ENCODE peak calls at places on chromosome 1, in four cellular contexts. One of them, this sample, is unnamed.

GRCh38 chr1:3074800-3075199 is 5.8 kb downstream of the PRDM16 start:
- DNase-seq in K562: no peak
- DNase-seq in GM12878: no peak
- DNase-seq in H1: no peak
- DNase-seq in this sample: no peak

GRCh38 chr1:212161231-212161781 is 123.9 kb upstream of the PPP2R5A start:
- DNase-seq in K562: peak
- DNase-seq in H1: no peak
- DNase-seq in GM12878: peak
- DNase-seq in this sample: no peak

GRCh38 chr1:65207317-65207716 is 59.3 kb downstream of the AK4 start:
- DNase-seq in H1: no peak
- DNase-seq in K562: no peak
- DNase-seq in GM12878: no peak
- DNase-seq in this sample: no peak

GRCh38 chr1:71074681-71075080 is 6.2 kb downstream of the ZRANB2 start:
- DNase-seq in K562: no peak
- DNase-seq in H1: no peak
- DNase-seq in GM12878: no peak
- DNase-seq in this sample: no peak

GRCh38 chr1:21703318-21703963 is 34.3 kb upstream of the RAP1GAP start:
- DNase-seq in H1: no peak
- DNase-seq in GM12878: no peak
- DNase-seq in K562: peak
- DNase-seq in this sample: peak

GRCh38 chr1:207004931-207005830 is 27.4 kb downstream of the C1orf116 start:
- DNase-seq in K562: peak
- DNase-seq in H1: no peak
- DNase-seq in GM12878: peak
- DNase-seq in this sample: peak

GRCh38 chr1:61230523-61230922 is 148.2 kb downstream of the NFIA start:
- DNase-seq in GM12878: no peak
- DNase-seq in H1: no peak
- DNase-seq in K562: no peak
- DNase-seq in this sample: peak

GRCh38 chr1:53447413-53447812 is 11.8 kb upstream of the DMRTB1 start:
- DNase-seq in H1: no peak
- DNase-seq in GM12878: no peak
- DNase-seq in K562: no peak
- DNase-seq in this sample: no peak

GRCh38 chr1:3598522-3599285 is 12.6 kb downstream of the MEGF6 start:
- DNase-seq in K562: no peak
- DNase-seq in H1: no peak
- DNase-seq in GM12878: no peak
- DNase-seq in this sample: no peak

GRCh38 chr1:168550971-168551370 is 7.2 kb upstream of the XCL2 start:
- DNase-seq in H1: no peak
- DNase-seq in K562: no peak
- DNase-seq in GM12878: no peak
- DNase-seq in this sample: no peak

GRCh38 chr1:117674521-117675400 is 68.9 kb downstream of the TENT5C start:
- DNase-seq in GM12878: no peak
- DNase-seq in H1: no peak
- DNase-seq in K562: peak
- DNase-seq in this sample: no peak

DNA sequence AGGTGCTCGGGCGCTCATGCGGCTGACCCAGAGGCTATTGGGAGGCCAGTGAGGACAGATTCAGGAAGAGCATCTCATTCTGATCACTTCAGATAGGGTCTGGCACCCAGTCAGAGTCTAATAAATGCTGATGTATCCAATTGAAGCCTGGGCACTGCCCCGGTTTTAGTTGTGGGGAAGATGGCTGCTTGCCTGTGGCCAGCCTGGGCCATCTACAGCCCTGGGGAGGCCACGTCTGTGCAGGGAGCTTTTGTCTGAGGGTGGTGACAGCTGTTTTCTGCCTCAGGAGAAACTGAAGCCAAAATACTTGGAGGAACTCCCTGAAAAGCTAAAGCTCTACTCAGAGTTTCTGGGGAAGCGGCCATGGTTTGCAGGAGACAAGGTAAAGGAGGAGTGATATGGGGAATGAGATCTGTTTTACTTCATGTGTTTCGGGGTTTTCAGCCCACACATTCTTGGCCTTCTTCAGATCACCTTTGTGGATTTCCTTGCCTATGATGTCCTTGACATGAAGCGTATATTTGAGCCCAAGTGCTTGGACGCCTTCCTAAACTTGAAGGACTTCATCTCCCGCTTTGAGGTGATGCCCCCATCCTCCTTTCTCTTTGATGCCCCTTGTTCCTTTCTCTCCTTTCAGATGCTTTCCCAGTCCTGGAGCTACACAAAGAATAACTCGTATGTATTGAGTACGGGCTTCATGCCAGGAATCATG is 2.8 kb downstream of the GSTM5 start:
- DNase-seq in K562: no peak
- DNase-seq in H1: no peak
- DNase-seq in GM12878: no peak
- DNase-seq in this sample: no peak
- TF ChIP-seq BRCA1 in K562: no peak
- TF ChIP-seq BRCA1 in H1: no peak
- TF ChIP-seq BRCA1 in GM12878: no peak
- TF ChIP-seq BRCA1 in this sample: no peak

GRCh38 chr1:175471039-175471800 is 272.2 kb downstream of the TNR start:
- DNase-seq in K562: peak
- DNase-seq in GM12878: no peak
- DNase-seq in H1: no peak
- DNase-seq in this sample: no peak
- TF ChIP-seq BRCA1 in K562: no peak
- TF ChIP-seq BRCA1 in GM12878: no peak
- TF ChIP-seq BRCA1 in H1: no peak
- TF ChIP-seq BRCA1 in this sample: no peak

GRCh38 chr1:56073614-56074356 is 505.6 kb downstream of the PLPP3 start:
- DNase-seq in K562: no peak
- DNase-seq in H1: no peak
- DNase-seq in GM12878: no peak
- DNase-seq in this sample: no peak
- TF ChIP-seq BRCA1 in K562: no peak
- TF ChIP-seq BRCA1 in H1: no peak
- TF ChIP-seq BRCA1 in GM12878: no peak
- TF ChIP-seq BRCA1 in this sample: no peak

GRCh38 chr1:152806576-152806975 is at the start of gene LCE1C:
- DNase-seq in GM12878: no peak
- DNase-seq in H1: no peak
- DNase-seq in K562: no peak
- DNase-seq in this sample: no peak

GRCh38 chr1:152811671-152812070 is at the start of gene LCE1B:
- DNase-seq in K562: no peak
- DNase-seq in GM12878: no peak
- DNase-seq in H1: no peak
- DNase-seq in this sample: no peak

DNA sequence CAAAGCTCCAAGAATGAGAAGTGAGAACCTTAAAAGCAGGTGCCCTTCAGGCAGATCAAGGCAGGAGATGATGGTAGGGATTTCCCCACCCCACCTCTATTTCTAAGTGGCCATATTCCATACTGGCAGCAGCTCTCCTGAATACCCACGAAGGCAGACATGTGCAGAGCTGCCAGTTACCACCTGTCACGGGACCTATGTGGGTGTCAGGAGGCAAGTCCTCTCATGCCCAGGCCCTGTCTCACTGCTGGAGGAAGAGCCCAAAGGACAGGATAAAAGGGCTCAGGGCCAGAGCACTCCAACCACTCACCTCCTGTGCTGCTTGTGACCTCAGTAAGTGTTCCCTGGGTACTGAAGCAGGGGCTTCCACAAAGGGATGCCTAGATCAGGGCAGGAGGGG is 721 bp upstream of the LCE1B start:
- DNase-seq in GM12878: no peak
- DNase-seq in K562: no peak
- DNase-seq in H1: no peak
- DNase-seq in this sample: no peak
- TF ChIP-seq BRCA1 in GM12878: no peak
- TF ChIP-seq BRCA1 in K562: no peak
- TF ChIP-seq BRCA1 in H1: no peak
- TF ChIP-seq BRCA1 in this sample: no peak

DNA sequence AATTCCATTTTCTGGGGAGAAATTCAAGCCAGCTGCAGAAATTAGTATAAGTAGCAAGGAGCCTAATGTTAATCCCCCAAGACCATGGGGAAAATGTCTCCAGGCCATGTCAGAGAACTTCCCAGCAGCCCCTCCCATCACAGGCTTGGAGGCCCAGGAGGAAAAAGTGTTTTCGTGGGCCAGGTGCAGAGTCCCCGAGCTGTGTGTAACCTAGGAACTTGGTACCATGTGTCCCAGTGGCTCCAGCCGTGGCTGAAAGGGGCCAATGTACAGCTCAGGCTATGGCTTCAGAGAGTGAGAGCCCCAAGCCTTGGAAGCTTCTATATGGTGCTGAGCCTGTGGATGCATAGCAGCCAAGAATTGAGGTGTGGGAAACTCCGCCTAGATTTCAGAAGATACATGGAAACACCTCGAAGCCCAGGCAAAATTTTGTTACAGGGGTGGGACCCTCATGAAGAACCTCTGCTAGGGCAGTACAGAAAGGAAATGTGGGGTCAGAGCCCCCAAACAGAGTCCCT is 286.3 kb downstream of the MATN1 start:
- DNase-seq in GM12878: no peak
- DNase-seq in K562: no peak
- DNase-seq in H1: no peak
- DNase-seq in this sample: no peak
- TF ChIP-seq BRCA1 in GM12878: no peak
- TF ChIP-seq BRCA1 in K562: no peak
- TF ChIP-seq BRCA1 in H1: no peak
- TF ChIP-seq BRCA1 in this sample: no peak

GRCh38 chr1:227741166-227741870 is 6.1 kb downstream of the SNAP47 start:
- DNase-seq in GM12878: no peak
- DNase-seq in H1: no peak
- DNase-seq in K562: no peak
- DNase-seq in this sample: no peak
- TF ChIP-seq BRCA1 in GM12878: no peak
- TF ChIP-seq BRCA1 in H1: no peak
- TF ChIP-seq BRCA1 in K562: no peak
- TF ChIP-seq BRCA1 in this sample: no peak

DNA sequence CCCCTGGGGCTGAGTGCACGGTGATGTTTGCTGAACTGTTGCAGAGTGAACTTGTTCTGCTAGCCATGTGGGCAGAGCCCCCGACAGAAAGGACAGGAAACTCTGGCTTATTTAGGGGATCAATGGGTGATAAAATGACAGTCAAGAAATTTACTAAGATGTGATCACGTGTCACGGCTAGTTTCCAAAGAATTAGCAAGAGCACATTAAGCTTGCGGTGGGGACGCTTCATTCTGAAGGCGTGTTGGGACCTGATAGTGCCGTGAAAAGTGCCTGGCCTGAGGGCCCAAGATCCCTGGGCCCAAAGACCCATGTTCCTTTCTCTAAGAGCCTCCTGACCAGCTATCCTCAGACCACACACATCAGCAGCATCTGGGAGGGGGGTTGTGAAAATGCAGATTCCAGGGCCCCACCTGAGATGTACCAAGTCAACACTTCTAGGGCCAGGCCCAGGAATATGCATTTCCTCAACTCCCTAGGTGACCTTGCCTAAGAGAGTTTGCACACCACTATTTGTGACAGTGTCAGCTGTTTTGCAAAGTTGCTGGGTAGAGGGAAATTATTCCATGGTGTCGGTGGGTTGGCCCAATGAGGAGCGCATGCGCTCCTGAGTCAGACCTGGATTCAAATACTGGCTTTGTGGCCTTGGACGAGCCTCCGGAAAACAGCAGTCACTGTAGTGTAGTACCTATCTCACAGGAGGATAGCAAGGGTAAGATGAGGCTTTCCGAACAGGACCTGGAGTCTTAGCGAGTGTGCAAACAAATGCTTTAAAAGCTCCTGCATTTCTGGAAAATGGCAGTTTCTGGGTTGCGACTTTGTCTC is 77.5 kb downstream of the SPSB1 start:
- DNase-seq in H1: no peak
- DNase-seq in GM12878: no peak
- DNase-seq in K562: no peak
- DNase-seq in this sample: no peak
- TF ChIP-seq BRCA1 in H1: no peak
- TF ChIP-seq BRCA1 in GM12878: no peak
- TF ChIP-seq BRCA1 in K562: no peak
- TF ChIP-seq BRCA1 in this sample: no peak

DNA sequence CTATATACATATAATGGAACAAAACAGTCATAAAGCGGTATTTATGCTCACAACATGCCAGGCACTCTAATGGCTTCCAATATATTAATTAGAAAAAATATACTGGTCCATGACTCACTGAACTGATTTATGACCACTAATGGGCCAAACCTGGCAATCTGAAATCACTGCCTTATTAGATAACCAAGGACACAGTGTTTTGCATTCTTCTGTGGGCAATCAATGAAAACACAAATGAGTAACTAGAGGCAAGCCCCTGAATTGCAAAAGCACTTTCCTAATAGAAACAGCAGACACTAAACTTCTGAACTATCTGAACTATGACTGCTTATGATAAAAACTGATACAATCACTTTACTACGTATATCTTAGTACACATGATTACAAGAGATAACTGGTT is 3.5 kb downstream of the GCLM start:
- DNase-seq in GM12878: no peak
- DNase-seq in K562: no peak
- DNase-seq in H1: no peak
- DNase-seq in this sample: peak
- TF ChIP-seq BRCA1 in GM12878: no peak
- TF ChIP-seq BRCA1 in K562: no peak
- TF ChIP-seq BRCA1 in H1: no peak
- TF ChIP-seq BRCA1 in this sample: no peak

This sample was measured in HepG2.